ENCODE peak calls at places on chromosomes 4 and X, in nine cellular contexts. One of them, this sample, is unnamed.
A peak's percentile ranks its signal among the peaks of the same experiment; 100 is the strongest.

GRCh38 chr4:101556845-101557244 is 209.5 kb upstream of the PPP3CA start:
- DNase-seq in substantia nigra: no peak
- DNase-seq in occipital lobe: no peak
- DNase-seq in cardiac muscle cell: no peak
- DNase-seq in smooth muscle cell of the brain vasculature: no peak
- DNase-seq in small intestine: no peak
- DNase-seq in HT-29: no peak
- DNase-seq in RCC 7860: no peak
- DNase-seq in LoVo: no peak
- DNase-seq in this sample: no peak

GRCh38 chr4:76212851-76213414 is 691 bp downstream of the SCARB2 start:
- DNase-seq in cardiac muscle cell: no peak
- DNase-seq in smooth muscle cell of the brain vasculature: no peak
- DNase-seq in occipital lobe: no peak
- DNase-seq in substantia nigra: no peak
- DNase-seq in RCC 7860: no peak
- DNase-seq in small intestine: peak; percentile 51
- DNase-seq in HT-29: peak; percentile 52
- DNase-seq in LoVo: peak; percentile 28
- DNase-seq in this sample: peak; percentile 2

GRCh38 chrX:13001961-13002671 is 27.2 kb downstream of the TMSB4X start:
- DNase-seq in substantia nigra: no peak
- DNase-seq in cardiac muscle cell: no peak
- DNase-seq in occipital lobe: no peak
- DNase-seq in small intestine: peak; percentile 65
- DNase-seq in HT-29: peak; percentile 76
- DNase-seq in LoVo: peak; percentile 58
- DNase-seq in smooth muscle cell of the brain vasculature: no peak
- DNase-seq in RCC 7860: peak; percentile 41
- DNase-seq in this sample: no peak

GRCh38 chrX:104112326-104112951 is at the start of gene ZCCHC18:
- DNase-seq in HT-29: no peak
- DNase-seq in substantia nigra: peak; percentile 56
- DNase-seq in small intestine: no peak
- DNase-seq in LoVo: peak; percentile 11
- DNase-seq in RCC 7860: peak; percentile 45
- DNase-seq in occipital lobe: peak; percentile 19
- DNase-seq in smooth muscle cell of the brain vasculature: no peak
- DNase-seq in cardiac muscle cell: peak; percentile 88
- DNase-seq in this sample: peak; percentile 4

GRCh38 chr4:72418458-72418857 is 150.6 kb downstream of the ADAMTS3 start:
- DNase-seq in cardiac muscle cell: no peak
- DNase-seq in RCC 7860: peak; percentile 40
- DNase-seq in LoVo: no peak
- DNase-seq in smooth muscle cell of the brain vasculature: peak; percentile 54
- DNase-seq in occipital lobe: no peak
- DNase-seq in small intestine: no peak
- DNase-seq in substantia nigra: peak; percentile 4
- DNase-seq in HT-29: peak; percentile 2
- DNase-seq in this sample: peak; percentile 55

GRCh38 chr4:10729366-10729765 is 44.8 kb upstream of the CLNK start:
- DNase-seq in occipital lobe: no peak
- DNase-seq in small intestine: no peak
- DNase-seq in smooth muscle cell of the brain vasculature: no peak
- DNase-seq in cardiac muscle cell: no peak
- DNase-seq in LoVo: no peak
- DNase-seq in RCC 7860: no peak
- DNase-seq in substantia nigra: no peak
- DNase-seq in HT-29: no peak
- DNase-seq in this sample: no peak

GRCh38 chr4:182662551-182662950 is 254.6 kb downstream of the DCTD start:
- DNase-seq in cardiac muscle cell: no peak
- DNase-seq in smooth muscle cell of the brain vasculature: no peak
- DNase-seq in RCC 7860: no peak
- DNase-seq in LoVo: no peak
- DNase-seq in small intestine: no peak
- DNase-seq in substantia nigra: no peak
- DNase-seq in HT-29: no peak
- DNase-seq in occipital lobe: no peak
- DNase-seq in this sample: no peak

GRCh38 chrX:10617964-10618342 is 2.4 kb downstream of the MID1 start:
- DNase-seq in occipital lobe: no peak
- DNase-seq in LoVo: peak; percentile 16
- DNase-seq in RCC 7860: peak; percentile 77
- DNase-seq in cardiac muscle cell: no peak
- DNase-seq in smooth muscle cell of the brain vasculature: no peak
- DNase-seq in substantia nigra: no peak
- DNase-seq in small intestine: no peak
- DNase-seq in HT-29: no peak
- DNase-seq in this sample: peak; percentile 67

GRCh38 chr4:7253806-7254205 is 61.5 kb downstream of the SORCS2 start:
- DNase-seq in occipital lobe: no peak
- DNase-seq in LoVo: no peak
- DNase-seq in substantia nigra: no peak
- DNase-seq in HT-29: no peak
- DNase-seq in cardiac muscle cell: no peak
- DNase-seq in RCC 7860: no peak
- DNase-seq in small intestine: no peak
- DNase-seq in smooth muscle cell of the brain vasculature: no peak
- DNase-seq in this sample: no peak

GRCh38 chr4:1511441-1512041 is 105.3 kb upstream of the NKX1-1 start:
- DNase-seq in LoVo: no peak
- DNase-seq in occipital lobe: no peak
- DNase-seq in cardiac muscle cell: no peak
- DNase-seq in small intestine: no peak
- DNase-seq in HT-29: no peak
- DNase-seq in smooth muscle cell of the brain vasculature: peak; percentile 44
- DNase-seq in RCC 7860: no peak
- DNase-seq in substantia nigra: no peak
- DNase-seq in this sample: peak; percentile 5

GRCh38 chrX:47637546-47638195 is 7.9 kb upstream of the CFP start:
- DNase-seq in smooth muscle cell of the brain vasculature: no peak
- DNase-seq in LoVo: no peak
- DNase-seq in HT-29: no peak
- DNase-seq in occipital lobe: no peak
- DNase-seq in cardiac muscle cell: peak; percentile 39
- DNase-seq in substantia nigra: peak; percentile 43
- DNase-seq in small intestine: no peak
- DNase-seq in RCC 7860: no peak
- DNase-seq in this sample: no peak

GRCh38 chrX:42976729-42977366 is 198.9 kb upstream of the PPP1R2C start:
- DNase-seq in cardiac muscle cell: no peak
- DNase-seq in smooth muscle cell of the brain vasculature: no peak
- DNase-seq in HT-29: no peak
- DNase-seq in substantia nigra: no peak
- DNase-seq in LoVo: peak; percentile 60
- DNase-seq in occipital lobe: no peak
- DNase-seq in small intestine: peak; percentile 46
- DNase-seq in RCC 7860: no peak
- DNase-seq in this sample: no peak

GRCh38 chr4:27210874-27211428 is 350.3 kb downstream of the STIM2 start:
- DNase-seq in smooth muscle cell of the brain vasculature: no peak
- DNase-seq in cardiac muscle cell: no peak
- DNase-seq in RCC 7860: no peak
- DNase-seq in small intestine: no peak
- DNase-seq in substantia nigra: no peak
- DNase-seq in LoVo: no peak
- DNase-seq in HT-29: no peak
- DNase-seq in occipital lobe: no peak
- DNase-seq in this sample: no peak

GRCh38 chr4:14294611-14295010 is 667.1 kb upstream of the BOD1L1 start:
- DNase-seq in small intestine: no peak
- DNase-seq in LoVo: no peak
- DNase-seq in cardiac muscle cell: no peak
- DNase-seq in smooth muscle cell of the brain vasculature: peak; percentile 21
- DNase-seq in HT-29: no peak
- DNase-seq in substantia nigra: no peak
- DNase-seq in RCC 7860: no peak
- DNase-seq in occipital lobe: no peak
- DNase-seq in this sample: no peak

GRCh38 chr4:17491196-17491595 is 20.7 kb downstream of the QDPR start:
- DNase-seq in LoVo: no peak
- DNase-seq in cardiac muscle cell: no peak
- DNase-seq in RCC 7860: no peak
- DNase-seq in occipital lobe: no peak
- DNase-seq in substantia nigra: no peak
- DNase-seq in smooth muscle cell of the brain vasculature: no peak
- DNase-seq in HT-29: no peak
- DNase-seq in small intestine: no peak
- DNase-seq in this sample: no peak

GRCh38 chrX:119272882-119273806 is 37.1 kb downstream of the PGRMC1 start:
- DNase-seq in smooth muscle cell of the brain vasculature: no peak
- DNase-seq in small intestine: peak; percentile 65
- DNase-seq in substantia nigra: no peak
- DNase-seq in LoVo: no peak
- DNase-seq in RCC 7860: no peak
- DNase-seq in HT-29: no peak
- DNase-seq in cardiac muscle cell: peak; percentile 29
- DNase-seq in occipital lobe: no peak
- DNase-seq in this sample: no peak

GRCh38 chrX:40734956-40735317 is 405 bp downstream of the MED14 start:
- DNase-seq in small intestine: no peak
- DNase-seq in RCC 7860: no peak
- DNase-seq in HT-29: peak; percentile 27
- DNase-seq in occipital lobe: no peak
- DNase-seq in substantia nigra: peak; percentile 19
- DNase-seq in LoVo: no peak
- DNase-seq in smooth muscle cell of the brain vasculature: no peak
- DNase-seq in cardiac muscle cell: no peak
- DNase-seq in this sample: no peak

GRCh38 chr4:42234817-42235216 is 82.4 kb upstream of the BEND4 start:
- DNase-seq in cardiac muscle cell: no peak
- DNase-seq in HT-29: no peak
- DNase-seq in RCC 7860: no peak
- DNase-seq in occipital lobe: no peak
- DNase-seq in substantia nigra: no peak
- DNase-seq in smooth muscle cell of the brain vasculature: no peak
- DNase-seq in LoVo: no peak
- DNase-seq in small intestine: no peak
- DNase-seq in this sample: no peak

GRCh38 chr4:146545102-146545501 is 23.4 kb upstream of the SLC10A7 start:
- DNase-seq in occipital lobe: no peak
- DNase-seq in substantia nigra: no peak
- DNase-seq in small intestine: no peak
- DNase-seq in LoVo: no peak
- DNase-seq in smooth muscle cell of the brain vasculature: no peak
- DNase-seq in cardiac muscle cell: peak; percentile 21
- DNase-seq in HT-29: peak; percentile 49
- DNase-seq in RCC 7860: no peak
- DNase-seq in this sample: peak; percentile 52

GRCh38 chrX:30865020-30865419 is 24.0 kb downstream of the TAB3 start:
- DNase-seq in RCC 7860: no peak
- DNase-seq in small intestine: peak; percentile 12
- DNase-seq in occipital lobe: no peak
- DNase-seq in cardiac muscle cell: peak; percentile 32
- DNase-seq in substantia nigra: no peak
- DNase-seq in smooth muscle cell of the brain vasculature: no peak
- DNase-seq in LoVo: no peak
- DNase-seq in HT-29: peak; percentile 33
- DNase-seq in this sample: no peak

GRCh38 chrX:44898411-44899221 is 25.6 kb downstream of the KDM6A start:
- DNase-seq in occipital lobe: no peak
- DNase-seq in LoVo: no peak
- DNase-seq in substantia nigra: no peak
- DNase-seq in HT-29: no peak
- DNase-seq in cardiac muscle cell: no peak
- DNase-seq in small intestine: no peak
- DNase-seq in smooth muscle cell of the brain vasculature: no peak
- DNase-seq in RCC 7860: no peak
- DNase-seq in this sample: no peak

GRCh38 chr4:20288047-20288650 is 36.4 kb downstream of the SLIT2 start:
- DNase-seq in smooth muscle cell of the brain vasculature: no peak
- DNase-seq in substantia nigra: no peak
- DNase-seq in cardiac muscle cell: no peak
- DNase-seq in small intestine: no peak
- DNase-seq in occipital lobe: no peak
- DNase-seq in HT-29: no peak
- DNase-seq in LoVo: no peak
- DNase-seq in RCC 7860: no peak
- DNase-seq in this sample: no peak

GRCh38 chr4:65791807-65792308 is 121.6 kb upstream of the EPHA5 start:
- DNase-seq in small intestine: no peak
- DNase-seq in LoVo: no peak
- DNase-seq in occipital lobe: no peak
- DNase-seq in smooth muscle cell of the brain vasculature: no peak
- DNase-seq in RCC 7860: no peak
- DNase-seq in HT-29: no peak
- DNase-seq in cardiac muscle cell: peak; percentile 5
- DNase-seq in substantia nigra: no peak
- DNase-seq in this sample: no peak

GRCh38 chr4:88291003-88291402 is 6.6 kb upstream of the PPM1K start:
- DNase-seq in LoVo: no peak
- DNase-seq in occipital lobe: no peak
- DNase-seq in HT-29: peak; percentile 38
- DNase-seq in smooth muscle cell of the brain vasculature: no peak
- DNase-seq in small intestine: no peak
- DNase-seq in substantia nigra: peak; percentile 25
- DNase-seq in RCC 7860: no peak
- DNase-seq in cardiac muscle cell: peak; percentile 21
- DNase-seq in this sample: no peak

GRCh38 chr4:46927201-46927600 is 18.2 kb upstream of the COX7B2 start:
- DNase-seq in RCC 7860: no peak
- DNase-seq in small intestine: no peak
- DNase-seq in occipital lobe: no peak
- DNase-seq in smooth muscle cell of the brain vasculature: no peak
- DNase-seq in HT-29: no peak
- DNase-seq in substantia nigra: no peak
- DNase-seq in cardiac muscle cell: no peak
- DNase-seq in LoVo: no peak
- DNase-seq in this sample: no peak